ENCODE peak calls at places on chromosomes 5 and 9, in nine cellular contexts. One of them, this sample, is unnamed.

GRCh38 chr9:99393993-99394392 is 171.9 kb downstream of the SEC61B start:
- DNase-seq in effector CD4-positive, alpha-beta T cell: no peak
- DNase-seq in left cardiac atrium: no peak
- DNase-seq in AML-193: no peak
- DNase-seq in HuH-7.5: no peak
- DNase-seq in HFFc6: no peak
- DNase-seq in endodermal cell: no peak
- DNase-seq in H54: no peak
- DNase-seq in HTR-8/SVneo: no peak
- DNase-seq in this sample: no peak

GRCh38 chr5:52757527-52757926 is 30.2 kb upstream of the ITGA1 start:
- DNase-seq in effector CD4-positive, alpha-beta T cell: no peak
- DNase-seq in HTR-8/SVneo: no peak
- DNase-seq in H54: no peak
- DNase-seq in AML-193: no peak
- DNase-seq in HFFc6: no peak
- DNase-seq in endodermal cell: no peak
- DNase-seq in HuH-7.5: no peak
- DNase-seq in left cardiac atrium: no peak
- DNase-seq in this sample: no peak

GRCh38 chr9:86126998-86127972 is 27.9 kb upstream of the GOLM1 start:
- DNase-seq in H54: peak
- DNase-seq in HFFc6: peak
- DNase-seq in AML-193: no peak
- DNase-seq in left cardiac atrium: peak
- DNase-seq in HuH-7.5: peak
- DNase-seq in endodermal cell: peak
- DNase-seq in HTR-8/SVneo: peak
- DNase-seq in effector CD4-positive, alpha-beta T cell: no peak
- DNase-seq in this sample: no peak

GRCh38 chr5:164998590-164998989 is 1493.2 kb downstream of the MAT2B start:
- DNase-seq in endodermal cell: peak
- DNase-seq in AML-193: no peak
- DNase-seq in HFFc6: no peak
- DNase-seq in left cardiac atrium: no peak
- DNase-seq in HTR-8/SVneo: no peak
- DNase-seq in effector CD4-positive, alpha-beta T cell: no peak
- DNase-seq in H54: no peak
- DNase-seq in HuH-7.5: no peak
- DNase-seq in this sample: no peak

GRCh38 chr9:89745601-89746376 is 141.0 kb downstream of the GADD45G start:
- DNase-seq in HTR-8/SVneo: no peak
- DNase-seq in HuH-7.5: no peak
- DNase-seq in effector CD4-positive, alpha-beta T cell: no peak
- DNase-seq in endodermal cell: no peak
- DNase-seq in left cardiac atrium: no peak
- DNase-seq in HFFc6: no peak
- DNase-seq in AML-193: no peak
- DNase-seq in H54: no peak
- DNase-seq in this sample: no peak

GRCh38 chr5:40052812-40053211 is 626.9 kb upstream of the PTGER4 start:
- DNase-seq in H54: no peak
- DNase-seq in endodermal cell: no peak
- DNase-seq in AML-193: no peak
- DNase-seq in left cardiac atrium: no peak
- DNase-seq in HFFc6: no peak
- DNase-seq in HuH-7.5: no peak
- DNase-seq in HTR-8/SVneo: no peak
- DNase-seq in effector CD4-positive, alpha-beta T cell: no peak
- DNase-seq in this sample: no peak

GRCh38 chr9:121780177-121780576 is 128.7 kb downstream of the DAB2IP start:
- DNase-seq in HTR-8/SVneo: no peak
- DNase-seq in HuH-7.5: no peak
- DNase-seq in left cardiac atrium: peak
- DNase-seq in HFFc6: no peak
- DNase-seq in endodermal cell: no peak
- DNase-seq in H54: no peak
- DNase-seq in effector CD4-positive, alpha-beta T cell: no peak
- DNase-seq in AML-193: no peak
- DNase-seq in this sample: no peak

GRCh38 chr9:128705051-128705965 is 3.0 kb downstream of the PKN3 start:
- DNase-seq in H54: no peak
- DNase-seq in effector CD4-positive, alpha-beta T cell: no peak
- DNase-seq in HuH-7.5: no peak
- DNase-seq in HTR-8/SVneo: no peak
- DNase-seq in HFFc6: no peak
- DNase-seq in left cardiac atrium: peak
- DNase-seq in AML-193: no peak
- DNase-seq in endodermal cell: peak
- DNase-seq in this sample: no peak

GRCh38 chr9:76333964-76334363 is 60.3 kb downstream of the RFK start:
- DNase-seq in HuH-7.5: no peak
- DNase-seq in H54: no peak
- DNase-seq in left cardiac atrium: no peak
- DNase-seq in HFFc6: no peak
- DNase-seq in endodermal cell: peak
- DNase-seq in effector CD4-positive, alpha-beta T cell: no peak
- DNase-seq in AML-193: no peak
- DNase-seq in HTR-8/SVneo: no peak
- DNase-seq in this sample: no peak

GRCh38 chr5:141869514-141869913 is 8.7 kb downstream of the PCDH1 start:
- DNase-seq in endodermal cell: peak
- DNase-seq in left cardiac atrium: no peak
- DNase-seq in HuH-7.5: no peak
- DNase-seq in HFFc6: no peak
- DNase-seq in effector CD4-positive, alpha-beta T cell: no peak
- DNase-seq in HTR-8/SVneo: no peak
- DNase-seq in AML-193: no peak
- DNase-seq in H54: no peak
- DNase-seq in this sample: no peak

GRCh38 chr9:133491656-133491925 is 12.7 kb upstream of the SLC2A6 start:
- DNase-seq in effector CD4-positive, alpha-beta T cell: no peak
- DNase-seq in endodermal cell: no peak
- DNase-seq in HTR-8/SVneo: no peak
- DNase-seq in left cardiac atrium: peak
- DNase-seq in HFFc6: no peak
- DNase-seq in HuH-7.5: no peak
- DNase-seq in H54: no peak
- DNase-seq in AML-193: no peak
- DNase-seq in this sample: no peak

GRCh38 chr5:143966280-143966679 is 154.3 kb downstream of the HMHB1 start:
- DNase-seq in endodermal cell: no peak
- DNase-seq in effector CD4-positive, alpha-beta T cell: no peak
- DNase-seq in left cardiac atrium: no peak
- DNase-seq in AML-193: no peak
- DNase-seq in HuH-7.5: no peak
- DNase-seq in HFFc6: no peak
- DNase-seq in H54: no peak
- DNase-seq in HTR-8/SVneo: no peak
- DNase-seq in this sample: no peak

GRCh38 chr9:134971196-134971595 is 53.5 kb upstream of the FCN1 start:
- DNase-seq in endodermal cell: no peak
- DNase-seq in HuH-7.5: no peak
- DNase-seq in H54: no peak
- DNase-seq in HFFc6: no peak
- DNase-seq in HTR-8/SVneo: no peak
- DNase-seq in AML-193: no peak
- DNase-seq in effector CD4-positive, alpha-beta T cell: no peak
- DNase-seq in left cardiac atrium: no peak
- DNase-seq in this sample: no peak

GRCh38 chr9:127089639-127090081 is 32.8 kb downstream of the ANGPTL2 start:
- DNase-seq in effector CD4-positive, alpha-beta T cell: no peak
- DNase-seq in left cardiac atrium: no peak
- DNase-seq in H54: no peak
- DNase-seq in AML-193: no peak
- DNase-seq in endodermal cell: peak
- DNase-seq in HuH-7.5: no peak
- DNase-seq in HTR-8/SVneo: no peak
- DNase-seq in HFFc6: no peak
- DNase-seq in this sample: no peak

GRCh38 chr9:34227445-34227844 is 48.6 kb downstream of the UBAP1 start:
- DNase-seq in HuH-7.5: no peak
- DNase-seq in effector CD4-positive, alpha-beta T cell: no peak
- DNase-seq in endodermal cell: no peak
- DNase-seq in left cardiac atrium: no peak
- DNase-seq in HTR-8/SVneo: no peak
- DNase-seq in AML-193: no peak
- DNase-seq in H54: no peak
- DNase-seq in HFFc6: peak
- DNase-seq in this sample: no peak

GRCh38 chr5:24110019-24110615 is 534.7 kb downstream of the CDH10 start:
- DNase-seq in H54: peak
- DNase-seq in HFFc6: no peak
- DNase-seq in HTR-8/SVneo: peak
- DNase-seq in endodermal cell: no peak
- DNase-seq in left cardiac atrium: no peak
- DNase-seq in effector CD4-positive, alpha-beta T cell: no peak
- DNase-seq in AML-193: peak
- DNase-seq in HuH-7.5: no peak
- DNase-seq in this sample: no peak

GRCh38 chr9:128550770-128551651 is 1.4 kb upstream of the SPTAN1 start:
- DNase-seq in H54: no peak
- DNase-seq in HuH-7.5: no peak
- DNase-seq in HTR-8/SVneo: no peak
- DNase-seq in AML-193: no peak
- DNase-seq in left cardiac atrium: peak
- DNase-seq in endodermal cell: peak
- DNase-seq in effector CD4-positive, alpha-beta T cell: no peak
- DNase-seq in HFFc6: peak
- DNase-seq in this sample: no peak

GRCh38 chr5:157497875-157498611 is 38.0 kb downstream of the NIPAL4 start:
- DNase-seq in AML-193: no peak
- DNase-seq in HuH-7.5: no peak
- DNase-seq in H54: no peak
- DNase-seq in endodermal cell: no peak
- DNase-seq in effector CD4-positive, alpha-beta T cell: no peak
- DNase-seq in HFFc6: no peak
- DNase-seq in left cardiac atrium: no peak
- DNase-seq in HTR-8/SVneo: no peak
- DNase-seq in this sample: no peak

GRCh38 chr9:93702261-93702660 is 125.9 kb downstream of the PHF2 start:
- DNase-seq in AML-193: no peak
- DNase-seq in HuH-7.5: no peak
- DNase-seq in left cardiac atrium: no peak
- DNase-seq in HFFc6: no peak
- DNase-seq in HTR-8/SVneo: no peak
- DNase-seq in effector CD4-positive, alpha-beta T cell: no peak
- DNase-seq in H54: no peak
- DNase-seq in endodermal cell: peak
- DNase-seq in this sample: no peak

GRCh38 chr5:91443028-91443427 is 59.9 kb upstream of the ARRDC3 start:
- DNase-seq in AML-193: no peak
- DNase-seq in effector CD4-positive, alpha-beta T cell: no peak
- DNase-seq in HuH-7.5: no peak
- DNase-seq in H54: no peak
- DNase-seq in left cardiac atrium: no peak
- DNase-seq in HFFc6: peak
- DNase-seq in HTR-8/SVneo: no peak
- DNase-seq in endodermal cell: no peak
- DNase-seq in this sample: no peak

GRCh38 chr9:129178983-129179382 is 922 bp upstream of the IER5L start:
- DNase-seq in HTR-8/SVneo: no peak
- DNase-seq in effector CD4-positive, alpha-beta T cell: no peak
- DNase-seq in H54: no peak
- DNase-seq in HFFc6: no peak
- DNase-seq in AML-193: no peak
- DNase-seq in endodermal cell: peak
- DNase-seq in HuH-7.5: no peak
- DNase-seq in left cardiac atrium: no peak
- DNase-seq in this sample: no peak

GRCh38 chr9:120910643-120911042 is 16.0 kb downstream of the TRAF1 start:
- DNase-seq in endodermal cell: no peak
- DNase-seq in effector CD4-positive, alpha-beta T cell: no peak
- DNase-seq in HTR-8/SVneo: no peak
- DNase-seq in AML-193: no peak
- DNase-seq in HFFc6: no peak
- DNase-seq in H54: no peak
- DNase-seq in left cardiac atrium: no peak
- DNase-seq in HuH-7.5: no peak
- DNase-seq in this sample: no peak

GRCh38 chr5:181140766-181141165 is 6.6 kb upstream of the OR2V2 start:
- DNase-seq in left cardiac atrium: no peak
- DNase-seq in H54: no peak
- DNase-seq in HuH-7.5: no peak
- DNase-seq in endodermal cell: no peak
- DNase-seq in HTR-8/SVneo: no peak
- DNase-seq in effector CD4-positive, alpha-beta T cell: no peak
- DNase-seq in AML-193: no peak
- DNase-seq in HFFc6: no peak
- DNase-seq in this sample: no peak

GRCh38 chr9:75071530-75072122 is 16.3 kb downstream of the NMRK1 start:
- DNase-seq in HFFc6: no peak
- DNase-seq in AML-193: no peak
- DNase-seq in effector CD4-positive, alpha-beta T cell: peak
- DNase-seq in HTR-8/SVneo: no peak
- DNase-seq in H54: no peak
- DNase-seq in HuH-7.5: no peak
- DNase-seq in left cardiac atrium: no peak
- DNase-seq in endodermal cell: peak
- DNase-seq in this sample: peak

GRCh38 chr5:139814191-139814601 is 18.6 kb downstream of the PSD2 start:
- DNase-seq in HTR-8/SVneo: no peak
- DNase-seq in effector CD4-positive, alpha-beta T cell: no peak
- DNase-seq in left cardiac atrium: peak
- DNase-seq in HuH-7.5: no peak
- DNase-seq in HFFc6: no peak
- DNase-seq in endodermal cell: no peak
- DNase-seq in AML-193: no peak
- DNase-seq in H54: no peak
- DNase-seq in this sample: no peak

GRCh38 chr5:76718381-76718832 is 2.5 kb downstream of the F2R start:
- DNase-seq in effector CD4-positive, alpha-beta T cell: no peak
- DNase-seq in HTR-8/SVneo: no peak
- DNase-seq in endodermal cell: no peak
- DNase-seq in HuH-7.5: no peak
- DNase-seq in H54: no peak
- DNase-seq in HFFc6: peak
- DNase-seq in AML-193: no peak
- DNase-seq in left cardiac atrium: peak
- DNase-seq in this sample: no peak

GRCh38 chr9:128215491-128216404 is 12.6 kb downstream of the DNM1 start:
- DNase-seq in effector CD4-positive, alpha-beta T cell: no peak
- DNase-seq in endodermal cell: no peak
- DNase-seq in left cardiac atrium: no peak
- DNase-seq in HFFc6: peak
- DNase-seq in AML-193: no peak
- DNase-seq in HuH-7.5: no peak
- DNase-seq in H54: no peak
- DNase-seq in HTR-8/SVneo: no peak
- DNase-seq in this sample: no peak

GRCh38 chr9:20604561-20604960 is 17.7 kb downstream of the MLLT3 start:
- DNase-seq in H54: no peak
- DNase-seq in HTR-8/SVneo: no peak
- DNase-seq in left cardiac atrium: no peak
- DNase-seq in HuH-7.5: no peak
- DNase-seq in effector CD4-positive, alpha-beta T cell: no peak
- DNase-seq in endodermal cell: no peak
- DNase-seq in HFFc6: no peak
- DNase-seq in AML-193: peak
- DNase-seq in this sample: no peak

GRCh38 chr5:100560860-100561259 is 25.7 kb downstream of the FAM174A start:
- DNase-seq in HFFc6: no peak
- DNase-seq in AML-193: no peak
- DNase-seq in effector CD4-positive, alpha-beta T cell: no peak
- DNase-seq in HuH-7.5: no peak
- DNase-seq in HTR-8/SVneo: no peak
- DNase-seq in H54: no peak
- DNase-seq in left cardiac atrium: no peak
- DNase-seq in endodermal cell: no peak
- DNase-seq in this sample: no peak

GRCh38 chr5:127196042-127196441 is 94.6 kb upstream of the MEGF10 start:
- DNase-seq in HTR-8/SVneo: no peak
- DNase-seq in H54: no peak
- DNase-seq in left cardiac atrium: no peak
- DNase-seq in HuH-7.5: no peak
- DNase-seq in endodermal cell: no peak
- DNase-seq in effector CD4-positive, alpha-beta T cell: no peak
- DNase-seq in AML-193: no peak
- DNase-seq in HFFc6: no peak
- DNase-seq in this sample: no peak

GRCh38 chr5:109612278-109612905 is 77.3 kb upstream of the MAN2A1 start:
- DNase-seq in HuH-7.5: no peak
- DNase-seq in AML-193: no peak
- DNase-seq in HTR-8/SVneo: no peak
- DNase-seq in left cardiac atrium: no peak
- DNase-seq in HFFc6: no peak
- DNase-seq in H54: no peak
- DNase-seq in endodermal cell: peak
- DNase-seq in effector CD4-positive, alpha-beta T cell: no peak
- DNase-seq in this sample: no peak